ENCODE peak calls at places on chromosomes 5 and 9, in four cellular contexts. S, A, L and F are unnamed samples.

GRCh38 chr9:92771309-92771708 is 6.7 kb upstream of the BICD2 start:
- DNase-seq in A (no peak), L (no peak), S (no peak), F (no peak)

GRCh38 chr5:116944171-116944570 is 369.5 kb upstream of the SEMA6A start:
- DNase-seq in A (no peak), S (peak), L (no peak), F (peak)

GRCh38 chr5:170161069-170161468 is 55.4 kb downstream of the FOXI1 start:
- DNase-seq in S (no peak), L (no peak), A (no peak), F (no peak)

GRCh38 chr9:87108639-87109038 is 161.3 kb upstream of the GAS1 start:
- DNase-seq in L (no peak), S (no peak), A (no peak), F (no peak)

GRCh38 chr5:143176048-143176447 is 227.4 kb downstream of the NR3C1 start:
- DNase-seq in S (no peak), A (no peak), L (no peak), F (peak)

GRCh38 chr5:65854931-65855330 is 71.4 kb upstream of the ERBIN start:
- DNase-seq in S (no peak), L (no peak), A (no peak), F (no peak)

GRCh38 chr5:141778211-141778610 is 96.2 kb upstream of the ARAP3 start:
- DNase-seq in L (no peak), S (no peak), A (peak), F (peak)

GRCh38 chr9:16023466-16023865 is 470.6 kb downstream of the CCDC171 start:
- DNase-seq in S (no peak), A (no peak), L (no peak), F (no peak)

GRCh38 chr9:98708103-98708932 is 417 bp downstream of the GABBR2 start:
- DNase-seq in L (no peak), A (peak), S (no peak), F (no peak)

GRCh38 chr5:141605523-141606277 is 13.1 kb downstream of the DIAPH1 start:
- DNase-seq in L (no peak), A (no peak), S (no peak), F (peak)

GRCh38 chr5:109905906-109906305 is 216.2 kb downstream of the MAN2A1 start:
- DNase-seq in A (no peak), S (peak), L (no peak), F (no peak)

GRCh38 chr5:136182618-136183017 is 10.3 kb downstream of the SMIM32 start:
- DNase-seq in A (no peak), L (no peak), S (no peak), F (no peak)

GRCh38 chr9:101566904-101567724 is 27.7 kb downstream of the PPP3R2 start:
- DNase-seq in S (peak), L (peak), A (peak), F (peak)

DNA sequence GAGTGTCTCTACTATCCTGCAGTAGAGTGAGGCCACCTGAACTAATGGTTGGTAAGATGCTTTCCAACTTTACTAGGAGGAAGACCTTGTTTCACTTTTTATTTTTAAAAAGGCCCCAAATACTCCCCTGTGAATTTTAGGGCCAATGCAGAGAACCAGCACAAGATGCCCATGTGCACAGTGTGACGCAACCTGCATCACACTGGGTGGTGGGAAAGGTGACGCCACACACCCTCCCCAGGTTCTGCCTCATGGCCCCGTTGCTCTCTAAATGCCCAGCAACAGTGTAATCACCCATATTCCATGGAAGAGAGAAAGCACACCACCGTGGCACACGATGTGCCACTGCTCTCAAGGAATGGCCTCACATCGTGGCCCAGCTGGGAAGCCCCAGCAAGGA is 6.4 kb downstream of the SURF4 start:
- DNase-seq in L (no peak), S (no peak), A (no peak), F (no peak)
- TF ChIP-seq MAX in L (no peak), S (no peak), A (no peak), F (no peak)

DNA sequence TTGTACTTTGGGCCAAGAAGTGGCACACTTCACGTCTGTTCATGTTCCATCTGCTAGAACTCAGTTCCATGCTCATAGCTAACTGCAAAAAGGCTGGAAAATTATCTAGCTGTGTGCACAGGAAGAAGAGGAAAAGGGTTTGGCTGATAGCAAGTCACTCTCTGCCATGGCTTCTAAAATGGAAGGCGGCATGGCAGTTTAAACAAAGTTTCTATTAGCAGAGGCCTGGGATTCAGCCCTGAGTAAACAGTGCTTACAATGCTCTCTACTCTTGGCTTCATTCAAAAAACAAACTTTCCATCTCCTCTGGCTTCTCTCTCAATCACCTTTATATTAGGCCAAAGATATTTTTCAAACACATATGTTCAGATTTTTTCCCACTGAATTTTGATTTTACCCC is 226.7 kb downstream of the SAXO1 start:
- DNase-seq in A (no peak), L (no peak), S (no peak), F (no peak)
- TF ChIP-seq CTCF in A (no peak), L (no peak), S (no peak), F (no peak)

DNA sequence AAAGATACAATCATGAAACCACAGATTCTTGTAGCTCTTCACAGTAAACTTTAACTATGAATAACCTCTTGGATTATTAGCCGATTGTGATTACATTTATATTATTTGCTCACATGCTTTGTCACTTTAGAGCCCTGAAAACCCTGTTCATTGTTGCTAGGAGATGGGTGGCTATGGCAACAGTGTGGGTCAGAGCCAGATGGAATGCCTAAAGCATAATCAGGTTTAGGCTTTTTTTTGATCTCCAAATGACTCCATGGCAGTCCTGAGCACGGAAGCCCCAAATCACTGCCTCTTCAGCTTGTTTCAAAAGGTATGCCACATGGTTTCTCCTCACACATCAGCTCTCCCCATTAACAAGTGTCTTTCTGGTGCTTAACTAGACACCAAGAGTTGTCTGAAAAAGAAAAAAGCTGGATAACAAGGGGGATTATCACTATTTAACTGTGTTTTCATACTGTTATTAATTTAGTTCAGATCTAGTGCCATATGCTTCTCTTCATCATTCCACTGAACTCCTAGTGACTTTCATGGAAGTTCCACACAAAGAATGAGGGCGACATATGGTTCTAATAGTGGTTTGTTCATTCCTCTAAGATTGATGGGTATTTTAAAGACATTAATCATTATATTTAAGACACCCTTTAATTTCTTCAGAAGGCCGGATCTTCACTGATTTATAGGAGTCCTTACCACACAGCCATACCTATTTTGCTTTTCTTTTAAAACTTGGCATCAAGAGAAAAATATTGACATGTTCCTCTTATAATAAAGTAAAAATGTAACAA is 88.7 kb upstream of the PAM start:
- DNase-seq in A (no peak), S (no peak), L (no peak), F (no peak)
- TF ChIP-seq MAX in A (no peak), S (no peak), L (no peak), F (no peak)

GRCh38 chr9:75017378-75017777 is 10.7 kb downstream of the CARNMT1 start:
- DNase-seq in A (no peak), L (no peak), S (no peak), F (no peak)

GRCh38 chr9:75023846-75024245 is 4.2 kb downstream of the CARNMT1 start:
- DNase-seq in S (no peak), A (no peak), L (no peak), F (no peak)

GRCh38 chr9:75013735-75014134 is 14.4 kb downstream of the CARNMT1 start:
- DNase-seq in S (no peak), L (no peak), A (no peak), F (no peak)

GRCh38 chr9:75019022-75019421 is 9.1 kb downstream of the CARNMT1 start:
- DNase-seq in A (no peak), L (no peak), S (no peak), F (no peak)
- TF ChIP-seq CTCF in A (no peak), L (no peak), S (no peak), F (no peak)

GRCh38 chr9:96029722-96030515 is 154.4 kb downstream of the ERCC6L2 start:
- DNase-seq in L (no peak), S (no peak), A (peak), F (no peak)

GRCh38 chr9:96031962-96032534 is 156.6 kb downstream of the ERCC6L2 start:
- DNase-seq in L (no peak), A (no peak), S (no peak), F (no peak)

GRCh38 chr9:96033896-96034295 is 158.4 kb downstream of the ERCC6L2 start:
- DNase-seq in A (no peak), S (no peak), L (no peak), F (no peak)

GRCh38 chr9:96034553-96035122 is 159.1 kb downstream of the ERCC6L2 start:
- DNase-seq in L (no peak), S (no peak), A (no peak), F (no peak)

GRCh38 chr9:96031366-96031824 is 155.9 kb downstream of the ERCC6L2 start:
- DNase-seq in S (no peak), A (peak), L (no peak), F (no peak)
- TF ChIP-seq MAX in S (no peak), A (no peak), L (no peak), F (no peak)

GRCh38 chr5:8601831-8602354 is 732.9 kb downstream of the MTRR start:
- DNase-seq in L (no peak), A (no peak), S (no peak), F (no peak)
- TF ChIP-seq CTCF in L (no peak), A (no peak), S (no peak), F (no peak)

GRCh38 chr9:130532426-130532825 is 47.0 kb upstream of the FUBP3 start:
- DNase-seq in S (no peak), A (no peak), L (no peak), F (no peak)

GRCh38 chr9:130527651-130528310 is 51.6 kb upstream of the FUBP3 start:
- DNase-seq in L (no peak), A (no peak), S (no peak), F (no peak)

GRCh38 chr9:130531670-130532069 is 47.7 kb upstream of the FUBP3 start:
- DNase-seq in S (no peak), L (no peak), A (no peak), F (no peak)

GRCh38 chr9:130528674-130529073 is 50.7 kb upstream of the FUBP3 start:
- DNase-seq in A (no peak), L (no peak), S (no peak), F (no peak)

GRCh38 chr9:130530932-130531331 is 48.4 kb upstream of the FUBP3 start:
- DNase-seq in A (no peak), S (peak), L (no peak), F (no peak)
- TF ChIP-seq MAX in A (no peak), S (no peak), L (no peak), F (no peak)